ENCODE peak calls at places on chromosomes 12 and 14, in eight cellular contexts. One of them, this sample, is unnamed.

GRCh38 chr14:101915871-101916815 is 48.2 kb upstream of the DYNC1H1 start:
- DNase-seq in fibroblast of mammary gland: no peak
- DNase-seq in CD4-positive, alpha-beta memory T cell: no peak
- DNase-seq in A549: no peak
- DNase-seq in effector memory CD4-positive, alpha-beta T cell: no peak
- DNase-seq in left ventricle myocardium inferior: no peak
- DNase-seq in body of pancreas: no peak
- DNase-seq in heart left ventricle: no peak
- DNase-seq in this sample: no peak

GRCh38 chr12:107845226-107845979 is 70.9 kb downstream of the ASCL4 start:
- DNase-seq in A549: no peak
- DNase-seq in body of pancreas: no peak
- DNase-seq in CD4-positive, alpha-beta memory T cell: no peak
- DNase-seq in fibroblast of mammary gland: no peak
- DNase-seq in left ventricle myocardium inferior: no peak
- DNase-seq in heart left ventricle: no peak
- DNase-seq in effector memory CD4-positive, alpha-beta T cell: no peak
- DNase-seq in this sample: no peak

GRCh38 chr14:54981698-54982097 is 45.2 kb downstream of the WDHD1 start:
- DNase-seq in heart left ventricle: no peak
- DNase-seq in CD4-positive, alpha-beta memory T cell: no peak
- DNase-seq in A549: no peak
- DNase-seq in effector memory CD4-positive, alpha-beta T cell: no peak
- DNase-seq in fibroblast of mammary gland: peak; percentile 32
- DNase-seq in left ventricle myocardium inferior: no peak
- DNase-seq in body of pancreas: no peak
- DNase-seq in this sample: peak; percentile 12

GRCh38 chr14:104138891-104139459 is 588 bp downstream of the KIF26A start:
- DNase-seq in effector memory CD4-positive, alpha-beta T cell: no peak
- DNase-seq in CD4-positive, alpha-beta memory T cell: no peak
- DNase-seq in fibroblast of mammary gland: no peak
- DNase-seq in left ventricle myocardium inferior: peak; percentile 24
- DNase-seq in body of pancreas: no peak
- DNase-seq in A549: no peak
- DNase-seq in heart left ventricle: no peak
- DNase-seq in this sample: no peak

GRCh38 chr12:12718853-12719252 is 1.7 kb downstream of the CDKN1B start:
- DNase-seq in A549: no peak
- DNase-seq in left ventricle myocardium inferior: no peak
- DNase-seq in CD4-positive, alpha-beta memory T cell: no peak
- DNase-seq in fibroblast of mammary gland: peak; percentile 55
- DNase-seq in heart left ventricle: no peak
- DNase-seq in body of pancreas: no peak
- DNase-seq in effector memory CD4-positive, alpha-beta T cell: no peak
- DNase-seq in this sample: peak; percentile 30

GRCh38 chr12:104586325-104587048 is 129.7 kb downstream of the CHST11 start:
- DNase-seq in A549: no peak
- DNase-seq in CD4-positive, alpha-beta memory T cell: no peak
- DNase-seq in fibroblast of mammary gland: no peak
- DNase-seq in effector memory CD4-positive, alpha-beta T cell: no peak
- DNase-seq in heart left ventricle: no peak
- DNase-seq in body of pancreas: no peak
- DNase-seq in left ventricle myocardium inferior: no peak
- DNase-seq in this sample: peak; percentile 34

GRCh38 chr14:73059326-73059725 is 992 bp downstream of the RBM25 start:
- DNase-seq in left ventricle myocardium inferior: no peak
- DNase-seq in effector memory CD4-positive, alpha-beta T cell: no peak
- DNase-seq in A549: peak; percentile 33
- DNase-seq in CD4-positive, alpha-beta memory T cell: no peak
- DNase-seq in heart left ventricle: no peak
- DNase-seq in fibroblast of mammary gland: peak; percentile 21
- DNase-seq in body of pancreas: no peak
- DNase-seq in this sample: peak; percentile 22

GRCh38 chr12:34398706-34399630 is 376.7 kb downstream of the ALG10 start:
- DNase-seq in body of pancreas: peak; percentile 3
- DNase-seq in CD4-positive, alpha-beta memory T cell: no peak
- DNase-seq in A549: no peak
- DNase-seq in heart left ventricle: peak; percentile 9
- DNase-seq in left ventricle myocardium inferior: peak; percentile 9
- DNase-seq in fibroblast of mammary gland: no peak
- DNase-seq in effector memory CD4-positive, alpha-beta T cell: no peak
- DNase-seq in this sample: no peak

GRCh38 chr14:100302616-100303015 is 3.6 kb downstream of the SLC25A29 start:
- DNase-seq in fibroblast of mammary gland: no peak
- DNase-seq in left ventricle myocardium inferior: no peak
- DNase-seq in heart left ventricle: no peak
- DNase-seq in effector memory CD4-positive, alpha-beta T cell: no peak
- DNase-seq in CD4-positive, alpha-beta memory T cell: no peak
- DNase-seq in body of pancreas: no peak
- DNase-seq in A549: no peak
- DNase-seq in this sample: no peak

GRCh38 chr14:32480337-32480736 is 151.2 kb downstream of the AKAP6 start:
- DNase-seq in A549: no peak
- DNase-seq in body of pancreas: no peak
- DNase-seq in effector memory CD4-positive, alpha-beta T cell: no peak
- DNase-seq in fibroblast of mammary gland: peak; percentile 24
- DNase-seq in left ventricle myocardium inferior: no peak
- DNase-seq in CD4-positive, alpha-beta memory T cell: no peak
- DNase-seq in heart left ventricle: no peak
- DNase-seq in this sample: no peak

GRCh38 chr14:64772394-64772950 is 68.2 kb downstream of the PLEKHG3 start:
- DNase-seq in CD4-positive, alpha-beta memory T cell: no peak
- DNase-seq in left ventricle myocardium inferior: no peak
- DNase-seq in body of pancreas: no peak
- DNase-seq in fibroblast of mammary gland: no peak
- DNase-seq in A549: no peak
- DNase-seq in effector memory CD4-positive, alpha-beta T cell: no peak
- DNase-seq in heart left ventricle: peak; percentile 18
- DNase-seq in this sample: no peak

GRCh38 chr12:125079084-125079483 is 13.8 kb downstream of the AACS start:
- DNase-seq in left ventricle myocardium inferior: no peak
- DNase-seq in A549: no peak
- DNase-seq in effector memory CD4-positive, alpha-beta T cell: no peak
- DNase-seq in body of pancreas: no peak
- DNase-seq in heart left ventricle: no peak
- DNase-seq in CD4-positive, alpha-beta memory T cell: no peak
- DNase-seq in fibroblast of mammary gland: no peak
- DNase-seq in this sample: no peak

GRCh38 chr14:24607081-24607480 is 2.4 kb downstream of the GZMH start:
- DNase-seq in A549: no peak
- DNase-seq in effector memory CD4-positive, alpha-beta T cell: no peak
- DNase-seq in body of pancreas: no peak
- DNase-seq in fibroblast of mammary gland: no peak
- DNase-seq in CD4-positive, alpha-beta memory T cell: no peak
- DNase-seq in left ventricle myocardium inferior: no peak
- DNase-seq in heart left ventricle: no peak
- DNase-seq in this sample: no peak

GRCh38 chr12:107325075-107325474 is 231.7 kb upstream of the CRY1 start:
- DNase-seq in fibroblast of mammary gland: no peak
- DNase-seq in CD4-positive, alpha-beta memory T cell: no peak
- DNase-seq in A549: no peak
- DNase-seq in body of pancreas: no peak
- DNase-seq in left ventricle myocardium inferior: no peak
- DNase-seq in effector memory CD4-positive, alpha-beta T cell: no peak
- DNase-seq in heart left ventricle: no peak
- DNase-seq in this sample: no peak

GRCh38 chr12:108700833-108701450 is 30.4 kb downstream of the CORO1C start:
- DNase-seq in heart left ventricle: no peak
- DNase-seq in A549: no peak
- DNase-seq in fibroblast of mammary gland: peak; percentile 34
- DNase-seq in left ventricle myocardium inferior: no peak
- DNase-seq in effector memory CD4-positive, alpha-beta T cell: no peak
- DNase-seq in body of pancreas: no peak
- DNase-seq in CD4-positive, alpha-beta memory T cell: no peak
- DNase-seq in this sample: peak; percentile 96

GRCh38 chr12:115251727-115252126 is 567.8 kb upstream of the TBX3 start:
- DNase-seq in effector memory CD4-positive, alpha-beta T cell: no peak
- DNase-seq in CD4-positive, alpha-beta memory T cell: no peak
- DNase-seq in heart left ventricle: no peak
- DNase-seq in fibroblast of mammary gland: no peak
- DNase-seq in body of pancreas: no peak
- DNase-seq in left ventricle myocardium inferior: no peak
- DNase-seq in A549: no peak
- DNase-seq in this sample: no peak

GRCh38 chr14:95520346-95520745 is 3.9 kb upstream of the SYNE3 start:
- DNase-seq in CD4-positive, alpha-beta memory T cell: no peak
- DNase-seq in effector memory CD4-positive, alpha-beta T cell: no peak
- DNase-seq in left ventricle myocardium inferior: no peak
- DNase-seq in fibroblast of mammary gland: no peak
- DNase-seq in A549: no peak
- DNase-seq in heart left ventricle: peak; percentile 19
- DNase-seq in body of pancreas: no peak
- DNase-seq in this sample: no peak

GRCh38 chr14:95521001-95521400 is 4.6 kb upstream of the SYNE3 start:
- DNase-seq in fibroblast of mammary gland: no peak
- DNase-seq in heart left ventricle: peak; percentile 14
- DNase-seq in body of pancreas: no peak
- DNase-seq in effector memory CD4-positive, alpha-beta T cell: no peak
- DNase-seq in A549: no peak
- DNase-seq in left ventricle myocardium inferior: no peak
- DNase-seq in CD4-positive, alpha-beta memory T cell: no peak
- DNase-seq in this sample: no peak

GRCh38 chr14:95522116-95522515 is 5.7 kb upstream of the SYNE3 start:
- DNase-seq in body of pancreas: no peak
- DNase-seq in heart left ventricle: no peak
- DNase-seq in effector memory CD4-positive, alpha-beta T cell: no peak
- DNase-seq in CD4-positive, alpha-beta memory T cell: no peak
- DNase-seq in left ventricle myocardium inferior: no peak
- DNase-seq in A549: no peak
- DNase-seq in fibroblast of mammary gland: no peak
- DNase-seq in this sample: no peak

GRCh38 chr14:95518045-95518751 is 1.7 kb upstream of the SYNE3 start:
- DNase-seq in heart left ventricle: peak; percentile 19
- DNase-seq in effector memory CD4-positive, alpha-beta T cell: no peak
- DNase-seq in body of pancreas: no peak
- DNase-seq in CD4-positive, alpha-beta memory T cell: no peak
- DNase-seq in fibroblast of mammary gland: no peak
- DNase-seq in left ventricle myocardium inferior: no peak
- DNase-seq in A549: no peak
- DNase-seq in this sample: peak; percentile 38

DNA sequence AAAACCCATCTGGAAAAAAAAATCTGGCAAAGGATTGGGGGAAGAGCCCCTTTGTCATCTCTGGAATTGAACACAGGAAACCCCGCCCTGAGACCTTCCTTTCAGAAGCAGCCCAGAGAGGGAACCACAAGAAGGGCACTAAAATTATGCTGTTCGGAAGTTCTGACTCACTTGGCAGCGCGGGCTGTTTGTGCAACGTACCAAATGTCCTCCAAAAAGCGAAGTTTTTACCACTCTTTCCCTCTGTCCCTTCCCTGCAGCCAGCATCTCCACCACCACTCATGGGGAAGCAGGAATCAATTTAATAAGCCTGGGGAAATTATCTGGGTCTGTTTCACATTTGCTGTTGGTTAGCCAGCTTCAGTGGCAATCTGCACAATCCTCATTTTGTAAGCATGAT is 3.2 kb upstream of the SYNE3 start:
- DNase-seq in A549: no peak
- DNase-seq in heart left ventricle: peak; percentile 63
- DNase-seq in left ventricle myocardium inferior: peak; percentile 78
- DNase-seq in body of pancreas: no peak
- DNase-seq in effector memory CD4-positive, alpha-beta T cell: peak; percentile 56
- DNase-seq in fibroblast of mammary gland: peak; percentile 90
- DNase-seq in CD4-positive, alpha-beta memory T cell: peak; percentile 91
- DNase-seq in this sample: peak; percentile 65
- H3K4me3 ChIP-seq in A549: no peak overlapping the region
- H3K4me3 ChIP-seq in heart left ventricle: no peak overlapping the region
- H3K4me3 ChIP-seq in left ventricle myocardium inferior: no peak overlapping the region
- H3K4me3 ChIP-seq in body of pancreas: no peak overlapping the region
- H3K4me3 ChIP-seq in effector memory CD4-positive, alpha-beta T cell: peak overlapping the region; percentile 27
- H3K4me3 ChIP-seq in fibroblast of mammary gland: no peak overlapping the region
- H3K4me3 ChIP-seq in CD4-positive, alpha-beta memory T cell: no peak overlapping the region
- H3K4me3 ChIP-seq in this sample: no peak overlapping the region

DNA sequence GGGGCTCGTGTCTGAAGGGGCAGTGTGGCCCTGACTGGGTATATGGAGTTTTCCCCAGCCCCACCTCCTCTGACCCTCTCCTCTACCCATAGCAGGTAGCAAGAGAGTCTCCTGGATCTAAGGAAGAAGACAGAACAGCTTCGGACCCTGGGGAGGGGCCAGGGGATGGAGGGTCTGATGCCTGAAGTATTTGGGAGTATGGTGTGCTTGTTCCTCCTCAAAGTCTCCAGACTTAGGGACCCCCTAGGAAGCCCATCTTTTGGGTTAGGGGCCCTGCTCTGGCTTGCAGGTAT is 579 bp upstream of the HOXC8 start:
- DNase-seq in heart left ventricle: no peak
- DNase-seq in fibroblast of mammary gland: no peak
- DNase-seq in body of pancreas: no peak
- DNase-seq in CD4-positive, alpha-beta memory T cell: no peak
- DNase-seq in left ventricle myocardium inferior: no peak
- DNase-seq in A549: no peak
- DNase-seq in effector memory CD4-positive, alpha-beta T cell: no peak
- DNase-seq in this sample: no peak
- H3K4me3 ChIP-seq in heart left ventricle: no peak overlapping the region
- H3K4me3 ChIP-seq in fibroblast of mammary gland: peak overlapping the region; percentile 88
- H3K4me3 ChIP-seq in body of pancreas: no peak overlapping the region
- H3K4me3 ChIP-seq in CD4-positive, alpha-beta memory T cell: no peak overlapping the region
- H3K4me3 ChIP-seq in left ventricle myocardium inferior: no peak overlapping the region
- H3K4me3 ChIP-seq in A549: no peak overlapping the region
- H3K4me3 ChIP-seq in effector memory CD4-positive, alpha-beta T cell: no peak overlapping the region
- H3K4me3 ChIP-seq in this sample: no peak overlapping the region

GRCh38 chr14:89618309-89618708 is 201.3 kb upstream of the FOXN3 start:
- DNase-seq in effector memory CD4-positive, alpha-beta T cell: no peak
- DNase-seq in body of pancreas: no peak
- DNase-seq in left ventricle myocardium inferior: no peak
- DNase-seq in A549: no peak
- DNase-seq in fibroblast of mammary gland: peak; percentile 44
- DNase-seq in CD4-positive, alpha-beta memory T cell: no peak
- DNase-seq in heart left ventricle: no peak
- DNase-seq in this sample: peak; percentile 15
- H3K4me3 ChIP-seq in effector memory CD4-positive, alpha-beta T cell: peak overlapping the region; percentile 85
- H3K4me3 ChIP-seq in body of pancreas: peak overlapping the region; percentile 35
- H3K4me3 ChIP-seq in left ventricle myocardium inferior: peak overlapping the region; percentile 83
- H3K4me3 ChIP-seq in A549: peak overlapping the region; percentile 90
- H3K4me3 ChIP-seq in fibroblast of mammary gland: peak overlapping the region; percentile 83
- H3K4me3 ChIP-seq in CD4-positive, alpha-beta memory T cell: peak overlapping the region; percentile 90
- H3K4me3 ChIP-seq in heart left ventricle: peak overlapping the region; percentile 74
- H3K4me3 ChIP-seq in this sample: peak overlapping the region; percentile 68

GRCh38 chr12:93378373-93379310 is 917 bp downstream of the NUDT4 start:
- DNase-seq in effector memory CD4-positive, alpha-beta T cell: peak; percentile 43
- DNase-seq in heart left ventricle: peak; percentile 38
- DNase-seq in left ventricle myocardium inferior: peak; percentile 31
- DNase-seq in fibroblast of mammary gland: peak; percentile 72
- DNase-seq in CD4-positive, alpha-beta memory T cell: peak; percentile 73
- DNase-seq in body of pancreas: peak; percentile 34
- DNase-seq in A549: peak; percentile 85
- DNase-seq in this sample: peak; percentile 54

GRCh38 chr12:93377252-93377542 is 528 bp upstream of the NUDT4 start:
- DNase-seq in heart left ventricle: no peak
- DNase-seq in left ventricle myocardium inferior: no peak
- DNase-seq in effector memory CD4-positive, alpha-beta T cell: no peak
- DNase-seq in A549: no peak
- DNase-seq in body of pancreas: no peak
- DNase-seq in fibroblast of mammary gland: no peak
- DNase-seq in CD4-positive, alpha-beta memory T cell: no peak
- DNase-seq in this sample: no peak

GRCh38 chr12:93376436-93377251 is 1.1 kb upstream of the NUDT4 start:
- DNase-seq in A549: no peak
- DNase-seq in effector memory CD4-positive, alpha-beta T cell: no peak
- DNase-seq in CD4-positive, alpha-beta memory T cell: no peak
- DNase-seq in body of pancreas: no peak
- DNase-seq in left ventricle myocardium inferior: peak; percentile 32
- DNase-seq in fibroblast of mammary gland: peak; percentile 54
- DNase-seq in heart left ventricle: peak; percentile 46
- DNase-seq in this sample: peak; percentile 70

GRCh38 chr12:93373847-93374723 is 3.6 kb upstream of the NUDT4 start:
- DNase-seq in A549: no peak
- DNase-seq in fibroblast of mammary gland: no peak
- DNase-seq in left ventricle myocardium inferior: no peak
- DNase-seq in CD4-positive, alpha-beta memory T cell: no peak
- DNase-seq in effector memory CD4-positive, alpha-beta T cell: no peak
- DNase-seq in heart left ventricle: no peak
- DNase-seq in body of pancreas: no peak
- DNase-seq in this sample: no peak

GRCh38 chr12:93375906-93376305 is 1.8 kb upstream of the NUDT4 start:
- DNase-seq in left ventricle myocardium inferior: no peak
- DNase-seq in fibroblast of mammary gland: no peak
- DNase-seq in effector memory CD4-positive, alpha-beta T cell: no peak
- DNase-seq in body of pancreas: no peak
- DNase-seq in CD4-positive, alpha-beta memory T cell: no peak
- DNase-seq in A549: no peak
- DNase-seq in heart left ventricle: no peak
- DNase-seq in this sample: no peak
- H3K4me3 ChIP-seq in left ventricle myocardium inferior: peak overlapping the region; percentile 84
- H3K4me3 ChIP-seq in fibroblast of mammary gland: no peak overlapping the region
- H3K4me3 ChIP-seq in effector memory CD4-positive, alpha-beta T cell: no peak overlapping the region
- H3K4me3 ChIP-seq in body of pancreas: no peak overlapping the region
- H3K4me3 ChIP-seq in CD4-positive, alpha-beta memory T cell: no peak overlapping the region
- H3K4me3 ChIP-seq in A549: no peak overlapping the region
- H3K4me3 ChIP-seq in heart left ventricle: peak overlapping the region; percentile 86
- H3K4me3 ChIP-seq in this sample: no peak overlapping the region

This sample was measured in bronchial epithelial cell.